ENCODE peak calls at places on chromosomes 6 and 20, in five cellular contexts. D is brain microvascular endothelial cell, J is astrocyte of the spinal cord, V is IMR-90, X is pancreas. F is an unnamed sample.

GRCh38 chr20:7938058-7938457 is 2.2 kb downstream of the HAO1 start:
- DNase-seq in D (no peak), J (no peak), V (no peak), X (no peak), F (no peak)

GRCh38 chr6:112216699-112217551 is 37.4 kb downstream of the LAMA4 start:
- DNase-seq in D (peak), J (peak), V (peak), X (no peak), F (no peak)

GRCh38 chr6:153302133-153302532 is 171.1 kb upstream of the RGS17 start:
- DNase-seq in D (no peak), J (no peak), V (no peak), X (no peak), F (no peak)

GRCh38 chr6:54291738-54292137 is 16.5 kb upstream of the TINAG start:
- DNase-seq in D (no peak), J (peak), V (peak), X (no peak), F (no peak)

GRCh38 chr6:112237644-112238043 is 16.7 kb downstream of the LAMA4 start:
- DNase-seq in D (peak), J (peak), V (peak), X (no peak), F (no peak)

GRCh38 chr20:38658879-38659612 is 57.4 kb downstream of the ARHGAP40 start:
- DNase-seq in D (no peak), J (no peak), V (no peak), X (peak), F (no peak)

GRCh38 chr6:107864235-107864970 is 40.3 kb upstream of the SCML4 start:
- DNase-seq in D (no peak), J (no peak), V (no peak), X (no peak), F (no peak)

GRCh38 chr6:130324657-130325056 is 41.2 kb upstream of the TMEM200A start:
- DNase-seq in D (peak), J (peak), V (peak), X (no peak), F (no peak)

GRCh38 chr6:133983099-133983939 is 30.3 kb downstream of the TBPL1 start:
- DNase-seq in D (peak), J (no peak), V (peak), X (no peak), F (no peak)

GRCh38 chr6:137870744-137871247 is 3.7 kb downstream of the TNFAIP3 start:
- DNase-seq in D (no peak), J (no peak), V (peak), X (no peak), F (no peak)

GRCh38 chr6:5135783-5136376 is 50.7 kb downstream of the PPP1R3G start:
- DNase-seq in D (peak), J (peak), V (no peak), X (no peak), F (no peak)

GRCh38 chr20:37567671-37568588 is 40.3 kb upstream of the BLCAP start:
- DNase-seq in D (no peak), J (peak), V (no peak), X (peak), F (no peak)

GRCh38 chr6:82971877-82972460 is 93.7 kb downstream of the UBE3D start:
- DNase-seq in D (no peak), J (no peak), V (no peak), X (no peak), F (no peak)

GRCh38 chr6:134437376-134437775 is 119.5 kb upstream of the SGK1 start:
- DNase-seq in D (peak), J (peak), V (peak), X (no peak), F (no peak)

GRCh38 chr20:10940941-10941340 is 267.1 kb upstream of the JAG1 start:
- DNase-seq in D (no peak), J (no peak), V (no peak), X (no peak), F (no peak)

GRCh38 chr6:33081098-33081824 is 5.5 kb downstream of the HLA-DPB1 start:
- DNase-seq in D (no peak), J (no peak), V (no peak), X (no peak), F (no peak)

GRCh38 chr6:89843070-89843469 is 13.4 kb downstream of the CASP8AP2 start:
- DNase-seq in D (no peak), J (peak), V (peak), X (no peak), F (no peak)

GRCh38 chr20:21570285-21570992 is 56.6 kb upstream of the NKX2-2 start:
- DNase-seq in D (no peak), J (no peak), V (no peak), X (no peak), F (no peak)

GRCh38 chr20:37902504-37903313 is at the start of gene VSTM2L:
- DNase-seq in D (peak), J (peak), V (peak), X (peak), F (no peak)

GRCh38 chr6:54846243-54846856 is at the start of gene FAM83B:
- DNase-seq in D (no peak), J (no peak), V (no peak), X (peak), F (no peak)

GRCh38 chr20:16236589-16237241 is 336.5 kb downstream of the KIF16B start:
- DNase-seq in D (no peak), J (no peak), V (no peak), X (no peak), F (no peak)

GRCh38 chr6:143123081-143123480 is 62.4 kb downstream of the AIG1 start:
- DNase-seq in D (no peak), J (no peak), V (no peak), X (no peak), F (no peak)

GRCh38 chr20:11891827-11892521 is 25.7 kb upstream of the BTBD3 start:
- DNase-seq in D (peak), J (peak), V (peak), X (no peak), F (no peak)

GRCh38 chr6:125207956-125208355 is 54.4 kb downstream of the TPD52L1 start:
- DNase-seq in D (no peak), J (peak), V (peak), X (no peak), F (no peak)

GRCh38 chr6:13006578-13007300 is 290.2 kb downstream of the PHACTR1 start:
- DNase-seq in D (peak), J (peak), V (no peak), X (no peak), F (no peak)

GRCh38 chr20:13788167-13788834 is 3.5 kb downstream of the NDUFAF5 start:
- DNase-seq in D (peak), J (peak), V (peak), X (no peak), F (no peak)

GRCh38 chr6:52546192-52546591 is 30.7 kb downstream of the TRAM2 start:
- DNase-seq in D (no peak), J (no peak), V (no peak), X (no peak), F (no peak)

GRCh38 chr6:68635706-68636513 is 828 bp downstream of the ADGRB3 start:
- DNase-seq in D (peak), J (peak), V (no peak), X (peak), F (no peak)

GRCh38 chr6:69584913-69585729 is 211.7 kb downstream of the LMBRD1 start:
- DNase-seq in D (peak), J (no peak), V (no peak), X (no peak), F (no peak)

GRCh38 chr20:33732166-33732970 is 572 bp downstream of the ZNF341 start:
- DNase-seq in D (peak), J (peak), V (no peak), X (no peak), F (no peak)

GRCh38 chr6:39114707-39115599 is at the start of gene SAYSD1:
- DNase-seq in D (peak), J (peak), V (peak), X (peak), F (peak)

GRCh38 chr20:47568019-47568418 is 66.3 kb downstream of the NCOA3 start:
- DNase-seq in D (peak), J (peak), V (peak), X (no peak), F (no peak)

GRCh38 chr20:5001174-5002076 is at the start of gene SLC23A2:
- DNase-seq in D (no peak), J (no peak), V (no peak), X (peak), F (peak)

GRCh38 chr6:12598919-12599318 is 117.6 kb upstream of the PHACTR1 start:
- DNase-seq in D (no peak), J (no peak), V (no peak), X (no peak), F (no peak)

GRCh38 chr6:136113736-136114173 is 136.4 kb downstream of the MTFR2 start:
- DNase-seq in D (peak), J (peak), V (peak), X (no peak), F (no peak)

GRCh38 chr6:151536280-151536534 is 42.4 kb downstream of the CCDC170 start:
- DNase-seq in D (no peak), J (no peak), V (no peak), X (no peak), F (no peak)
- TF ChIP-seq CTCF in D (no peak), J (no peak), V (no peak), X (no peak), F (no peak)

GRCh38 chr6:548091-548490 is 108.8 kb downstream of the HUS1B start:
- DNase-seq in D (no peak), J (no peak), V (no peak), X (no peak), F (no peak)
- TF ChIP-seq CTCF in D (no peak), J (no peak), V (no peak), X (no peak), F (no peak)

DNA sequence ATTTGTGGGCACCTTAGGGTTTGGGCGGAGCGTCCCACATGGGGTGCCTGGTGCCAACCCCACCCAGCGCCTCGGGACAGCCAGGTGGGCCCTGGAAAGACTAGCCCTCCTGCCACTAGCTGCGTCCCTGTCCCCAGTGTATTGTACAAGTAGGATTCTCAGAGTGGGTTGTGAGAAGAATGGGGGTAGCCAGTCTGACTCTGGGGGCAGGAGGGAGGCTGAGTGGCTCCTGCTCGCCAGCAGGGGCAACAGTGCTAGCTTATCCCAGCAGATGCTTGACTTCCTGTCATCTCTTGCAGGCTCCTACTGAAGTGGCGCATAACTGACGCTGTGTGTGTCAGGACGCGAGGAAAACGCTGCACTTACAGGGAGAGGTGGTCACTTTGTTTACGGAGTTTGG is 9.3 kb downstream of the PSMA7 start:
- DNase-seq in D (no peak), J (no peak), V (no peak), X (no peak), F (no peak)
- TF ChIP-seq CTCF in D (peak), J (no peak), V (peak), X (no peak), F (no peak)

DNA sequence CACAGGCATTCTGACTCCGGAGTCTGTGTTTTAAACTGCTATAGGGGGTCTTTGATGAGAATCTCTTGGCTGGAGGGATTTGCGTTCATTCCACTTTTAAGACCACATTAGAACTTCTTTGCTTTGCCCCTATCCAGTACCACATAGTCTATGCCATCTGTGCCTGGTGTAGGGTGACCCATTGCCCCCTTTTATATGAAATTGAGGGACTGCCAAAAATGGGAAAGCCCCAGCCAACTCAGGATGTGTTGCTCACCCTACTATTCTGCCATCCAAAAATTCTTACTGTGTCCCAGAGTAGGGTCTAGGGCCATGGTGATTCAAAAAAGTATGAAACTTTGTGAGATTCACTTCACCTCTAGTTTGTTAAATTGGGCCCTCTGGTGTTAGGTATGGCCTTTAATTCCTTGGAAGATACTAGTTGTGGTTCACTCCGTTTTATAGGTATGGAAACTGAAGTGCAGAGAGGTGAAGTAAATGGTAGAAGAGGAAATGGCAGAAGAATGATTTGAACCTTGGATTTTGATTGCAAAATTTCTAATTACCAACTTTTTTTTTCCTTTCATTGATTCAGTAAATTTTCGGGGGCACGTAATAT is 1.4 kb downstream of the PFDN4 start:
- DNase-seq in D (no peak), J (no peak), V (no peak), X (no peak), F (no peak)
- TF ChIP-seq CTCF in D (no peak), J (no peak), V (no peak), X (no peak), F (no peak)

GRCh38 chr6:121042766-121043165 is 291.5 kb downstream of the TBC1D32 start:
- DNase-seq in D (no peak), J (no peak), V (no peak), X (no peak), F (no peak)
- TF ChIP-seq CTCF in D (no peak), J (no peak), V (no peak), X (no peak), F (no peak)

GRCh38 chr6:109094351-109095035 is at the start of gene SESN1:
- DNase-seq in D (peak), J (peak), V (peak), X (peak), F (peak)
- TF ChIP-seq CTCF in D (no peak), J (no peak), V (no peak), X (no peak), F (no peak)

F was measured in natural killer cell.